ENCODE peak calls at places on chromosomes 2 and 18, in five cellular contexts. One of them, this sample, is unnamed.
A peak's percentile ranks its signal among the peaks of the same experiment; 100 is the strongest.

GRCh38 chr18:79583426-79583825 is 96.2 kb upstream of the CTDP1 start:
- DNase-seq in dorsolateral prefrontal cortex: no peak
- DNase-seq in K562: no peak
- DNase-seq in RWPE1: no peak
- DNase-seq in GM13977: no peak
- DNase-seq in this sample: no peak

GRCh38 chr2:31337860-31338259 is 76.7 kb downstream of the XDH start:
- DNase-seq in dorsolateral prefrontal cortex: no peak
- DNase-seq in K562: no peak
- DNase-seq in RWPE1: peak; percentile 87
- DNase-seq in GM13977: no peak
- DNase-seq in this sample: no peak

GRCh38 chr2:199315299-199316179 is 142.2 kb downstream of the SATB2 start:
- DNase-seq in dorsolateral prefrontal cortex: no peak
- DNase-seq in K562: peak; percentile 24
- DNase-seq in RWPE1: no peak
- DNase-seq in GM13977: no peak
- DNase-seq in this sample: peak; percentile 9

GRCh38 chr2:234147335-234147861 is 96.9 kb downstream of the SPP2 start:
- DNase-seq in dorsolateral prefrontal cortex: no peak
- DNase-seq in K562: no peak
- DNase-seq in RWPE1: no peak
- DNase-seq in GM13977: no peak
- DNase-seq in this sample: no peak

GRCh38 chr2:14514001-14514400 is 118.5 kb upstream of the LRATD1 start:
- DNase-seq in dorsolateral prefrontal cortex: no peak
- DNase-seq in K562: no peak
- DNase-seq in RWPE1: no peak
- DNase-seq in GM13977: no peak
- DNase-seq in this sample: no peak

GRCh38 chr18:59238385-59238784 is 18.4 kb downstream of the GRP start:
- DNase-seq in dorsolateral prefrontal cortex: no peak
- DNase-seq in K562: no peak
- DNase-seq in RWPE1: no peak
- DNase-seq in GM13977: no peak
- DNase-seq in this sample: no peak

GRCh38 chr2:126657146-126657635 is 1.2 kb downstream of the GYPC start:
- DNase-seq in dorsolateral prefrontal cortex: no peak
- DNase-seq in K562: peak; percentile 59
- DNase-seq in RWPE1: no peak
- DNase-seq in GM13977: peak; percentile 45
- DNase-seq in this sample: no peak

GRCh38 chr2:98900721-98901120 is 35.3 kb downstream of the CRACDL start:
- DNase-seq in dorsolateral prefrontal cortex: no peak
- DNase-seq in K562: no peak
- DNase-seq in RWPE1: no peak
- DNase-seq in GM13977: no peak
- DNase-seq in this sample: no peak

GRCh38 chr18:9237982-9238381 is 96.6 kb upstream of the TWSG1 start:
- DNase-seq in dorsolateral prefrontal cortex: no peak
- DNase-seq in K562: no peak
- DNase-seq in RWPE1: no peak
- DNase-seq in GM13977: no peak
- DNase-seq in this sample: no peak

GRCh38 chr2:46650556-46651001 is 171.2 kb downstream of the TMEM247 start:
- DNase-seq in dorsolateral prefrontal cortex: peak; percentile 86
- DNase-seq in K562: peak; percentile 64
- DNase-seq in RWPE1: peak; percentile 57
- DNase-seq in GM13977: peak; percentile 51
- DNase-seq in this sample: peak; percentile 71

GRCh38 chr18:76405761-76406356 is 89.2 kb downstream of the ZNF516 start:
- DNase-seq in dorsolateral prefrontal cortex: peak; percentile 62
- DNase-seq in K562: peak; percentile 28
- DNase-seq in RWPE1: peak; percentile 19
- DNase-seq in GM13977: peak; percentile 72
- DNase-seq in this sample: peak; percentile 55

GRCh38 chr2:17646096-17646554 is 105.6 kb downstream of the VSNL1 start:
- DNase-seq in dorsolateral prefrontal cortex: peak; percentile 63
- DNase-seq in K562: peak; percentile 38
- DNase-seq in RWPE1: peak; percentile 48
- DNase-seq in GM13977: peak; percentile 66
- DNase-seq in this sample: peak; percentile 60

GRCh38 chr2:137091704-137092103 is 326.4 kb downstream of the THSD7B start:
- DNase-seq in dorsolateral prefrontal cortex: no peak
- DNase-seq in K562: no peak
- DNase-seq in RWPE1: no peak
- DNase-seq in GM13977: no peak
- DNase-seq in this sample: no peak

GRCh38 chr18:22551536-22552151 is 133.9 kb upstream of the CTAGE1 start:
- DNase-seq in dorsolateral prefrontal cortex: no peak
- DNase-seq in K562: no peak
- DNase-seq in RWPE1: peak; percentile 84
- DNase-seq in GM13977: no peak
- DNase-seq in this sample: peak; percentile 55

GRCh38 chr2:131039535-131039907 is 53.7 kb downstream of the FAM168B start:
- DNase-seq in dorsolateral prefrontal cortex: peak; percentile 53
- DNase-seq in K562: no peak
- DNase-seq in RWPE1: no peak
- DNase-seq in GM13977: no peak
- DNase-seq in this sample: no peak

GRCh38 chr18:35136248-35136647 is 95.0 kb downstream of the MAPRE2 start:
- DNase-seq in dorsolateral prefrontal cortex: no peak
- DNase-seq in K562: peak; percentile 84
- DNase-seq in RWPE1: no peak
- DNase-seq in GM13977: no peak
- DNase-seq in this sample: no peak
- TF ChIP-seq CTCF in dorsolateral prefrontal cortex: no peak
- TF ChIP-seq CTCF in K562: no peak
- TF ChIP-seq CTCF in RWPE1: no peak
- TF ChIP-seq CTCF in GM13977: no peak
- TF ChIP-seq CTCF in this sample: no peak

DNA sequence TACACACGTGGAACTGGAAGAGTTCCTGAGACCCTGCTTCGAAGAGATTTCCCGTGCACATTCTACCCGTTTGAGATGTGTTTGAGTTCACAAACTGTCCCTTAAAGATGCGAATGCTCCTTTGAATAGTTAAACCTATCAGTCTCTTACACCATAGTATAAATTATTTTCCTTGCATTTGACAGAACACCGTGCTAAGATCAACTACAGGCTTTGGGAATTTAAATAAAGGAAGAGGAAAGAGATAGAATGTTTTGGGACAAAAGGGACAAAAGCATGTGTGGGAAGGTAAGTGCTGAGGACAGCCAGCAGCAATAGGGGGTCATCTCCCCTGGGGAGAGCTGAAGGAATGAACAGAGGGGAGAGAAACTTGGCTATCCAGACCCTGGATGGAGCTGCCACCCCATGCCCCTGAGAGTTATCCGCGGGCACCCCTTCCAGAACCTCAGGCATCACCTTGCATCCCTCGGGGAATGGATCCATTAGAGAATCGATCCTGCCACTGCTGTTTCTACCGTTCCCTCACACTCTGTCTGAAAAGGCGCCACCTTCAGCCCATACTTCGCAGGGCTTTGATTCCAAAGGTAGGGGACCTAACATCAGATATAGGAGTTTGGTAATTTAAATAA is 890 bp upstream of the ADCY3 start:
- DNase-seq in dorsolateral prefrontal cortex: no peak
- DNase-seq in K562: peak; percentile 44
- DNase-seq in RWPE1: no peak
- DNase-seq in GM13977: no peak
- DNase-seq in this sample: peak; percentile 34
- TF ChIP-seq CTCF in dorsolateral prefrontal cortex: no peak
- TF ChIP-seq CTCF in K562: peak; percentile 72
- TF ChIP-seq CTCF in RWPE1: peak; percentile 24
- TF ChIP-seq CTCF in GM13977: peak; percentile 57
- TF ChIP-seq CTCF in this sample: peak; percentile 22

DNA sequence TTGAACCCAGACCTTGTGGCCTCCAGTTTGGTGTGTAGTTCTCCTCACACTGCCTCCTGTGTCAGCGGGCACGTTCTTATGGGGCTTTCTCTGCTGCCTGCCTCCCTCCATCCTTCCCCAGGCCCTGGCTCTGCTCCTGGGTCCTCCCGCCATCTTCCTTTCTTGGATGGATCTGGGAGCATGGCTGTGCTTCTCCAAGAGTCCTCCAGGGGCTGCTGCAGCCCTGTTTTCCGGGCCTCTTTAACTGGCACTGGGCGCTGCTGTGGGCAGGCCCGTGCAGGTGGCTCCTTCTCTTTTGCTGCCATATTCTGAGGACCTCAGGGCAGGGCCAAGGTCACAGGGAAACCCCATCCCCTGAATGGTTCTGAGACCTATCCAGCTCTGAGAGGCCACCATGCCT is 17.8 kb downstream of the THNSL2 start:
- DNase-seq in dorsolateral prefrontal cortex: no peak
- DNase-seq in K562: peak; percentile 44
- DNase-seq in RWPE1: no peak
- DNase-seq in GM13977: no peak
- DNase-seq in this sample: no peak
- TF ChIP-seq CTCF in dorsolateral prefrontal cortex: no peak
- TF ChIP-seq CTCF in K562: peak; percentile 69
- TF ChIP-seq CTCF in RWPE1: no peak
- TF ChIP-seq CTCF in GM13977: peak; percentile 23
- TF ChIP-seq CTCF in this sample: no peak

GRCh38 chr18:78319934-78320333 is 659.7 kb upstream of the SALL3 start:
- DNase-seq in dorsolateral prefrontal cortex: no peak
- DNase-seq in K562: no peak
- DNase-seq in RWPE1: no peak
- DNase-seq in GM13977: no peak
- DNase-seq in this sample: no peak

GRCh38 chr18:78321402-78321801 is 658.2 kb upstream of the SALL3 start:
- DNase-seq in dorsolateral prefrontal cortex: no peak
- DNase-seq in K562: no peak
- DNase-seq in RWPE1: no peak
- DNase-seq in GM13977: no peak
- DNase-seq in this sample: no peak

GRCh38 chr18:78323453-78324230 is 656.0 kb upstream of the SALL3 start:
- DNase-seq in dorsolateral prefrontal cortex: no peak
- DNase-seq in K562: no peak
- DNase-seq in RWPE1: no peak
- DNase-seq in GM13977: no peak
- DNase-seq in this sample: no peak

GRCh38 chr18:78319264-78319663 is 660.4 kb upstream of the SALL3 start:
- DNase-seq in dorsolateral prefrontal cortex: no peak
- DNase-seq in K562: no peak
- DNase-seq in RWPE1: no peak
- DNase-seq in GM13977: no peak
- DNase-seq in this sample: no peak
- TF ChIP-seq CTCF in dorsolateral prefrontal cortex: no peak
- TF ChIP-seq CTCF in K562: no peak
- TF ChIP-seq CTCF in RWPE1: no peak
- TF ChIP-seq CTCF in GM13977: no peak
- TF ChIP-seq CTCF in this sample: no peak

GRCh38 chr2:169693344-169693743 is 861 bp downstream of the CFAP210 start:
- DNase-seq in dorsolateral prefrontal cortex: no peak
- DNase-seq in K562: no peak
- DNase-seq in RWPE1: no peak
- DNase-seq in GM13977: no peak
- DNase-seq in this sample: peak; percentile 34
- TF ChIP-seq CTCF in dorsolateral prefrontal cortex: peak; percentile 36
- TF ChIP-seq CTCF in K562: no peak
- TF ChIP-seq CTCF in RWPE1: no peak
- TF ChIP-seq CTCF in GM13977: peak; percentile 25
- TF ChIP-seq CTCF in this sample: peak; percentile 10

DNA sequence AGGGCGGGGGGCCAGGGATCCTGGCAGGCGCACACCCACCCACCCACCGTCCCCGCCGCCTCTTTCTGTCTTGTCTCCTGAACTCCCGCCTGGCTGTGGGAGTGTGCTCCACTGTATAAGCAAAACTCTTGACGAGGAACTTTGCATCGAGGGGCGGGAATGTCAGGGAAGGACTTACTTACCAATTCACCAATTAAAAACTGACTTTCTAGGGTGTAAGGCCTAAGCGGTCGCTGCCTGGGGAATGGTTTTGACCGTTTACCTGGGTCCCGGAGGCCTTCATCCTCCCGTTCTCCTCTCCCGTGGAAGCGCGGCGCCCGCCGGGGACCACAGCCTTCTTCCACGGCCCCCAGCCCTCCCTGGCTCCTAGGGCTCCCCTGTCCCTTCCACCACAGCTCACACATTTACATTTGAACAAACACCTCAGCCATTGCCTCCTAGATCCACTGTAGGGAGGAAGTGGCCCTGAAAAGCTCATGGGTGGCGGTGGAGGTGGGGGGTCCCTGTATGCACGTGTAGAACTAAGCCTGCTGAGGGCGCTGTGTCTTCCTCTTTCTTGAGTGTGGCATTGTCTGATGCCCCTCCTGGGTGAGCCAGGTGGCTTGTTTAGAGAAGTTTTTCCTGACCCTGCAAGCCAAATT is 8.9 kb downstream of the ASIC4 start:
- DNase-seq in dorsolateral prefrontal cortex: no peak
- DNase-seq in K562: no peak
- DNase-seq in RWPE1: no peak
- DNase-seq in GM13977: no peak
- DNase-seq in this sample: no peak
- TF ChIP-seq CTCF in dorsolateral prefrontal cortex: no peak
- TF ChIP-seq CTCF in K562: peak; percentile 45
- TF ChIP-seq CTCF in RWPE1: no peak
- TF ChIP-seq CTCF in GM13977: no peak
- TF ChIP-seq CTCF in this sample: no peak

GRCh38 chr2:52821631-52822030 is 946.0 kb upstream of the CHAC2 start:
- DNase-seq in dorsolateral prefrontal cortex: no peak
- DNase-seq in K562: no peak
- DNase-seq in RWPE1: no peak
- DNase-seq in GM13977: no peak
- DNase-seq in this sample: no peak
- TF ChIP-seq CTCF in dorsolateral prefrontal cortex: no peak
- TF ChIP-seq CTCF in K562: no peak
- TF ChIP-seq CTCF in RWPE1: no peak
- TF ChIP-seq CTCF in GM13977: no peak
- TF ChIP-seq CTCF in this sample: no peak

GRCh38 chr2:208389940-208390339 is 16.7 kb upstream of the PTH2R start:
- DNase-seq in dorsolateral prefrontal cortex: no peak
- DNase-seq in K562: no peak
- DNase-seq in RWPE1: no peak
- DNase-seq in GM13977: no peak
- DNase-seq in this sample: no peak

GRCh38 chr2:208386546-208386945 is 20.0 kb upstream of the PTH2R start:
- DNase-seq in dorsolateral prefrontal cortex: no peak
- DNase-seq in K562: no peak
- DNase-seq in RWPE1: no peak
- DNase-seq in GM13977: no peak
- DNase-seq in this sample: no peak

DNA sequence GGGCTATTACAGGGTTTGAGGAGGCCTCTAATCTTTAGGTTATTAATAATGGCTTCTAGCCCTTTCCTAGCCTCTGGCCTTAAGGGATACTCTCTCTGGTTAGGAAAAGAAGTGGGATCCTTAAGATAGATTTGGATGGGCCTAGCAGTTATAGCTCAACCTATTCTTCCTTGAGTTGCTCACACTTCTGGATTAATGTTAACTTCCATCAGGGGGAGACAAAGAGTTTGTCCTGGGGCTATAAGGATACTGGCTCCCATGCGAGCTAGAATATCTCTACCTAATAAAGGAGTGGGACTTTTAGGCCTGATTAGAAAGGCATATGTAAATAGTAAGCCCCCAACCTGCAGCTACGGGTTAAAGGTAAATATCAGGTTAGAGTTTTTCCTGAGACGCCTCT is 14.3 kb upstream of the PTH2R start:
- DNase-seq in dorsolateral prefrontal cortex: no peak
- DNase-seq in K562: peak; percentile 7
- DNase-seq in RWPE1: no peak
- DNase-seq in GM13977: no peak
- DNase-seq in this sample: no peak
- TF ChIP-seq CTCF in dorsolateral prefrontal cortex: no peak
- TF ChIP-seq CTCF in K562: peak; percentile 28
- TF ChIP-seq CTCF in RWPE1: peak; percentile 7
- TF ChIP-seq CTCF in GM13977: no peak
- TF ChIP-seq CTCF in this sample: no peak